ENCODE peak calls at places on chromosomes 6 and 20, in five cellular contexts. B is IMR-90, X is K562, R is GM12878, I is neural progenitor cell. O is an unnamed sample. For H3K4me1, the result is how much of the 10 kb centered on the place peaks cover.

GRCh38 chr20:47347661-47348462 is 8.6 kb downstream of the ZMYND8 start:
- DNase-seq in B (no peak), X (no peak), R (no peak), I (no peak), O (no peak)

GRCh38 chr6:72959821-72960220 is 265.5 kb downstream of the KHDC1L start:
- DNase-seq in B (peak), X (no peak), R (no peak), I (no peak), O (no peak)

GRCh38 chr6:151807513-151808330 is at the start of gene ESR1:
- DNase-seq in B (no peak), X (no peak), R (no peak), I (peak), O (peak)

GRCh38 chr6:14159090-14159489 is 41.5 kb downstream of the CD83 start:
- DNase-seq in B (no peak), X (no peak), R (no peak), I (no peak), O (peak)

GRCh38 chr6:33278392-33278741 is 1.4 kb downstream of the B3GALT4 start:
- DNase-seq in B (no peak), X (no peak), R (no peak), I (no peak), O (no peak)

GRCh38 chr6:32047084-32047478 is 8.9 kb downstream of the CYP21A2 start:
- DNase-seq in B (peak), X (peak), R (no peak), I (no peak), O (peak)

GRCh38 chr6:152863618-152864326 is 113.2 kb downstream of the VIP start:
- DNase-seq in B (peak), X (peak), R (peak), I (peak), O (peak)

GRCh38 chr6:104682722-104683643 is 176.7 kb downstream of the HACE1 start:
- DNase-seq in B (peak), X (peak), R (no peak), I (peak), O (peak)

GRCh38 chr20:33490934-33491656 is 1.2 kb downstream of the CBFA2T2 start:
- DNase-seq in B (no peak), X (no peak), R (no peak), I (no peak), O (no peak)

GRCh38 chr6:34132486-34133185 is 13.3 kb downstream of the GRM4 start:
- DNase-seq in B (peak), X (peak), R (no peak), I (peak), O (peak)

GRCh38 chr6:28167068-28167467 is 25.4 kb downstream of the ZKSCAN8 start:
- DNase-seq in B (peak), X (no peak), R (no peak), I (no peak), O (no peak)

GRCh38 chr20:53738039-53738944 is 144.7 kb upstream of the ZNF217 start:
- DNase-seq in B (peak), X (peak), R (no peak), I (peak), O (peak)

GRCh38 chr6:30964075-30964474 is 19.4 kb upstream of the MUC21 start:
- DNase-seq in B (no peak), X (no peak), R (no peak), I (no peak), O (no peak)

GRCh38 chr6:4133941-4134838 is 1.2 kb downstream of the ECI2 start:
- DNase-seq in B (no peak), X (peak), R (no peak), I (peak), O (peak)

GRCh38 chr6:50049829-50050228 is at the start of gene DEFB112:
- DNase-seq in B (no peak), X (no peak), R (no peak), I (no peak), O (no peak)

GRCh38 chr20:53984354-53984753 is 86.0 kb downstream of the BCAS1 start:
- DNase-seq in B (no peak), X (no peak), R (no peak), I (no peak), O (no peak)

GRCh38 chr6:16391451-16391912 is 153.1 kb downstream of the GMPR start:
- DNase-seq in B (peak), X (no peak), R (no peak), I (no peak), O (no peak)

GRCh38 chr6:27888576-27888975 is 23.6 kb downstream of the OR2B2 start:
- DNase-seq in B (no peak), X (peak), R (no peak), I (no peak), O (peak)

GRCh38 chr6:7669742-7670141 is 56.2 kb upstream of the BMP6 start:
- DNase-seq in B (no peak), X (peak), R (no peak), I (no peak), O (no peak)

GRCh38 chr6:63598251-63599036 is 26.2 kb downstream of the LOC128125822 start:
- DNase-seq in B (peak), X (peak), R (peak), I (peak), O (peak)

GRCh38 chr20:44966030-44966961 is at the start of gene STK4:
- DNase-seq in B (peak), X (peak), R (peak), I (peak), O (peak)

GRCh38 chr6:33197431-33198048 is 2.9 kb downstream of the RXRB start:
- DNase-seq in B (peak), X (peak), R (no peak), I (peak), O (peak)

GRCh38 chr6:162856885-162857284 is 129.1 kb downstream of the PACRG start:
- DNase-seq in B (peak), X (peak), R (no peak), I (peak), O (peak)

GRCh38 chr6:160730911-160731310 is 28.9 kb downstream of the PLG start:
- DNase-seq in B (no peak), X (peak), R (no peak), I (peak), O (peak)

GRCh38 chr20:9409352-9409751 is 105.0 kb upstream of the LAMP5 start:
- DNase-seq in B (peak), X (no peak), R (no peak), I (no peak), O (no peak)

GRCh38 chr6:30155522-30156261 is 5.3 kb downstream of the TRIM10 start:
- DNase-seq in B (no peak), X (no peak), R (no peak), I (no peak), O (no peak)

GRCh38 chr20:21714297-21715192 is 9.1 kb downstream of the PAX1 start:
- DNase-seq in B (no peak), X (no peak), R (no peak), I (peak), O (peak)

GRCh38 chr6:38517005-38517404 is 122.7 kb downstream of the BTBD9 start:
- DNase-seq in B (peak), X (no peak), R (no peak), I (no peak), O (no peak)

GRCh38 chr20:17934141-17934862 is 34.3 kb downstream of the SNX5 start:
- DNase-seq in B (no peak), X (no peak), R (no peak), I (peak), O (peak)

GRCh38 chr6:113782641-113783040 is 74.5 kb upstream of the MARCKS start:
- DNase-seq in B (no peak), X (no peak), R (no peak), I (no peak), O (no peak)

GRCh38 chr6:56913276-56914138 is 41.4 kb upstream of the BEND6 start:
- DNase-seq in B (peak), X (peak), R (no peak), I (no peak), O (no peak)

GRCh38 chr20:37382539-37383120 is 36.7 kb downstream of the SRC start:
- DNase-seq in B (no peak), X (no peak), R (no peak), I (no peak), O (peak)

GRCh38 chr6:160462551-160463109 is 114.5 kb downstream of the SLC22A3 start:
- DNase-seq in B (peak), X (no peak), R (peak), I (no peak), O (no peak)

GRCh38 chr6:39585641-39586040 is 139.6 kb downstream of the KIF6 start:
- DNase-seq in B (no peak), X (no peak), R (no peak), I (no peak), O (no peak)

GRCh38 chr6:159102373-159103160 is 57.8 kb upstream of the TAGAP start:
- DNase-seq in B (no peak), X (no peak), R (no peak), I (no peak), O (peak)
- H3K4me1 ChIP-seq in B (under half), X (under half), R (under half), I (under half), O (under half)

GRCh38 chr6:165848099-165848461 is 185.0 kb upstream of the PDE10A start:
- DNase-seq in B (no peak), X (peak), R (no peak), I (no peak), O (peak)

GRCh38 chr6:165844801-165845364 is 181.8 kb upstream of the PDE10A start:
- DNase-seq in B (no peak), X (no peak), R (no peak), I (no peak), O (no peak)

GRCh38 chr6:165845488-165845887 is 182.4 kb upstream of the PDE10A start:
- DNase-seq in B (peak), X (no peak), R (no peak), I (no peak), O (no peak)

GRCh38 chr6:165847407-165848098 is 184.5 kb upstream of the PDE10A start:
- DNase-seq in B (peak), X (peak), R (no peak), I (no peak), O (peak)

GRCh38 chr6:165846123-165846966 is 183.3 kb upstream of the PDE10A start:
- DNase-seq in B (peak), X (no peak), R (no peak), I (no peak), O (no peak)
- H3K9ac ChIP-seq in B (no peak), X (no peak), R (no peak), I (no peak), O (no peak)

GRCh38 chr6:916160-916559 is 223.2 kb upstream of the EXOC2 start:
- DNase-seq in B (no peak), X (no peak), R (no peak), I (no peak), O (peak)

GRCh38 chr6:907928-908327 is 215.0 kb upstream of the EXOC2 start:
- DNase-seq in B (no peak), X (no peak), R (no peak), I (no peak), O (peak)

GRCh38 chr6:917296-917695 is 224.4 kb upstream of the EXOC2 start:
- DNase-seq in B (no peak), X (no peak), R (no peak), I (no peak), O (peak)

GRCh38 chr6:917939-918338 is 225.0 kb upstream of the EXOC2 start:
- DNase-seq in B (no peak), X (no peak), R (no peak), I (no peak), O (no peak)

GRCh38 chr6:912871-913663 is 220.1 kb upstream of the EXOC2 start:
- DNase-seq in B (peak), X (peak), R (no peak), I (peak), O (peak)
- TF ChIP-seq CTCF in B (peak), X (peak), R (peak), I (peak), O (peak)

GRCh38 chr6:149324428-149324827 is 6.9 kb downstream of the TAB2 start:
- DNase-seq in B (no peak), X (no peak), R (no peak), I (no peak), O (no peak)
- H3K4me1 ChIP-seq in B (under half), X (under half), R (under half), I (under half), O (under half)

GRCh38 chr6:37456816-37457560 is 24.0 kb downstream of the CMTR1 start:
- DNase-seq in B (peak), X (no peak), R (no peak), I (no peak), O (no peak)
- H3K9ac ChIP-seq in B (no peak), X (no peak), R (no peak), I (no peak), O (no peak)

DNA sequence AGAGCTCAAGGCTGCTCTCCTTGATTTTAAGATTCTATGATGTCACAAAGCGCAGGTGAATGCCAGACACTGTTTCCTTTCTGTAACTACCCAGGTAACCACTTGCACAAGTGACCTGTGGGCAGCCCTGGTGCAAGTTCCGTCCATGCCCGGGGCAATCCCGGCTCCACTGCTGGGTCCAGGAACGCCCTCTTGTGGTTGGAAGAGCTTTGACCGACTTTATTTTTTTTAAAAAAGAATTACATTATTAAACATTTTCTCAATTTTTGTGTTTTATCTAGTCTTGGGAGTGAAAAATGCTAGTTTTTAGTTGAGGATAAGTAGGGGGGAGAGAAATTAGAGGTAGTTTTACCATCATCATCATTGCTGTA is 695.2 kb downstream of the QKI start:
- DNase-seq in B (no peak), X (peak), R (no peak), I (no peak), O (peak)
- TF ChIP-seq CTCF in B (no peak), X (peak), R (peak), I (peak), O (peak)

GRCh38 chr6:85404497-85405174 is 45.2 kb upstream of the NT5E start:
- DNase-seq in B (peak), X (no peak), R (no peak), I (no peak), O (no peak)
- H3K4me1 ChIP-seq in B (under half), X (under half), R (under half), I (under half), O (under half)

GRCh38 chr20:25197173-25197869 is 1.8 kb downstream of the ENTPD6 start:
- DNase-seq in B (no peak), X (no peak), R (no peak), I (no peak), O (peak)
- H3K9ac ChIP-seq in B (no peak), X (no peak), R (no peak), I (no peak), O (peak)

O was measured in endodermal cell.